ENCODE peak calls at places on chromosome 10, in five cellular contexts. One of them, this sample, is unnamed.

GRCh38 chr10:21293518-21294356 is 231.7 kb downstream of the SKIDA1 start:
- DNase-seq in fibroblast of lung: peak; percentile 51
- DNase-seq in A549: peak; percentile 65
- DNase-seq in SK-N-SH: no peak
- DNase-seq in mammary epithelial cell: no peak
- DNase-seq in this sample: no peak

GRCh38 chr10:90742189-90742588 is 115.7 kb downstream of the HTR7 start:
- DNase-seq in fibroblast of lung: peak; percentile 71
- DNase-seq in A549: no peak
- DNase-seq in SK-N-SH: no peak
- DNase-seq in mammary epithelial cell: peak; percentile 43
- DNase-seq in this sample: no peak

GRCh38 chr10:69086131-69086530 is 1.8 kb upstream of the SRGN start:
- DNase-seq in fibroblast of lung: no peak
- DNase-seq in A549: no peak
- DNase-seq in SK-N-SH: no peak
- DNase-seq in mammary epithelial cell: no peak
- DNase-seq in this sample: no peak

GRCh38 chr10:69738071-69738470 is 63.6 kb upstream of the COL13A1 start:
- DNase-seq in fibroblast of lung: no peak
- DNase-seq in A549: no peak
- DNase-seq in SK-N-SH: no peak
- DNase-seq in mammary epithelial cell: no peak
- DNase-seq in this sample: no peak

GRCh38 chr10:76012928-76013327 is 581.5 kb downstream of the LRMDA start:
- DNase-seq in fibroblast of lung: no peak
- DNase-seq in A549: no peak
- DNase-seq in SK-N-SH: no peak
- DNase-seq in mammary epithelial cell: no peak
- DNase-seq in this sample: no peak

GRCh38 chr10:7311256-7312178 is 99.3 kb downstream of the SFMBT2 start:
- DNase-seq in fibroblast of lung: peak; percentile 86
- DNase-seq in A549: peak; percentile 94
- DNase-seq in SK-N-SH: no peak
- DNase-seq in mammary epithelial cell: no peak
- DNase-seq in this sample: no peak

GRCh38 chr10:97185326-97186058 is at the start of gene SLIT1:
- DNase-seq in fibroblast of lung: no peak
- DNase-seq in A549: peak; percentile 15
- DNase-seq in SK-N-SH: peak; percentile 79
- DNase-seq in mammary epithelial cell: no peak
- DNase-seq in this sample: no peak

GRCh38 chr10:119653209-119653608 is 2.0 kb downstream of the BAG3 start:
- DNase-seq in fibroblast of lung: no peak
- DNase-seq in A549: no peak
- DNase-seq in SK-N-SH: no peak
- DNase-seq in mammary epithelial cell: no peak
- DNase-seq in this sample: no peak

GRCh38 chr10:126104767-126105166 is 208.4 kb downstream of the FANK1 start:
- DNase-seq in fibroblast of lung: no peak
- DNase-seq in A549: no peak
- DNase-seq in SK-N-SH: no peak
- DNase-seq in mammary epithelial cell: no peak
- DNase-seq in this sample: no peak

GRCh38 chr10:8055420-8056349 is 1.2 kb downstream of the GATA3 start:
- DNase-seq in fibroblast of lung: no peak
- DNase-seq in A549: no peak
- DNase-seq in SK-N-SH: no peak
- DNase-seq in mammary epithelial cell: peak; percentile 35
- DNase-seq in this sample: no peak

GRCh38 chr10:128337860-128338378 is 211.7 kb upstream of the MKI67 start:
- DNase-seq in fibroblast of lung: no peak
- DNase-seq in A549: no peak
- DNase-seq in SK-N-SH: no peak
- DNase-seq in mammary epithelial cell: no peak
- DNase-seq in this sample: no peak

GRCh38 chr10:3714526-3714925 is 70.5 kb downstream of the KLF6 start:
- DNase-seq in fibroblast of lung: no peak
- DNase-seq in A549: no peak
- DNase-seq in SK-N-SH: no peak
- DNase-seq in mammary epithelial cell: peak; percentile 31
- DNase-seq in this sample: no peak

GRCh38 chr10:14750900-14751575 is 23.7 kb downstream of the FAM107B start:
- DNase-seq in fibroblast of lung: no peak
- DNase-seq in A549: no peak
- DNase-seq in SK-N-SH: peak; percentile 52
- DNase-seq in mammary epithelial cell: no peak
- DNase-seq in this sample: no peak

GRCh38 chr10:14748471-14748870 is 26.2 kb downstream of the FAM107B start:
- DNase-seq in fibroblast of lung: no peak
- DNase-seq in A549: peak; percentile 22
- DNase-seq in SK-N-SH: no peak
- DNase-seq in mammary epithelial cell: no peak
- DNase-seq in this sample: peak; percentile 92

GRCh38 chr10:14751576-14752330 is 22.9 kb downstream of the FAM107B start:
- DNase-seq in fibroblast of lung: no peak
- DNase-seq in A549: no peak
- DNase-seq in SK-N-SH: no peak
- DNase-seq in mammary epithelial cell: no peak
- DNase-seq in this sample: no peak

GRCh38 chr10:14749051-14749809 is 25.5 kb downstream of the FAM107B start:
- DNase-seq in fibroblast of lung: no peak
- DNase-seq in A549: peak; percentile 27
- DNase-seq in SK-N-SH: no peak
- DNase-seq in mammary epithelial cell: no peak
- DNase-seq in this sample: no peak
- H3K4me2 ChIP-seq in fibroblast of lung: no peak overlapping the region
- H3K4me2 ChIP-seq in A549: peak overlapping the region; percentile 16
- H3K4me2 ChIP-seq in SK-N-SH: no peak overlapping the region
- H3K4me2 ChIP-seq in mammary epithelial cell: no peak overlapping the region
- H3K4me2 ChIP-seq in this sample: peak overlapping the region; percentile 51

GRCh38 chr10:122492006-122492405 is 30.7 kb downstream of the HTRA1 start:
- DNase-seq in fibroblast of lung: peak; percentile 35
- DNase-seq in A549: no peak
- DNase-seq in SK-N-SH: no peak
- DNase-seq in mammary epithelial cell: no peak
- DNase-seq in this sample: no peak

GRCh38 chr10:122494173-122494820 is 32.9 kb downstream of the HTRA1 start:
- DNase-seq in fibroblast of lung: no peak
- DNase-seq in A549: no peak
- DNase-seq in SK-N-SH: no peak
- DNase-seq in mammary epithelial cell: peak; percentile 67
- DNase-seq in this sample: no peak

GRCh38 chr10:122494833-122495232 is 33.5 kb downstream of the HTRA1 start:
- DNase-seq in fibroblast of lung: peak; percentile 91
- DNase-seq in A549: peak; percentile 16
- DNase-seq in SK-N-SH: no peak
- DNase-seq in mammary epithelial cell: peak; percentile 87
- DNase-seq in this sample: peak; percentile 57

GRCh38 chr10:122493761-122494160 is 32.4 kb downstream of the HTRA1 start:
- DNase-seq in fibroblast of lung: no peak
- DNase-seq in A549: no peak
- DNase-seq in SK-N-SH: no peak
- DNase-seq in mammary epithelial cell: no peak
- DNase-seq in this sample: no peak

GRCh38 chr10:122492955-122493597 is 31.7 kb downstream of the HTRA1 start:
- DNase-seq in fibroblast of lung: peak; percentile 56
- DNase-seq in A549: no peak
- DNase-seq in SK-N-SH: no peak
- DNase-seq in mammary epithelial cell: no peak
- DNase-seq in this sample: no peak
- H3K4me2 ChIP-seq in fibroblast of lung: peak overlapping the region; percentile 11
- H3K4me2 ChIP-seq in A549: no peak overlapping the region
- H3K4me2 ChIP-seq in SK-N-SH: no peak overlapping the region
- H3K4me2 ChIP-seq in mammary epithelial cell: peak overlapping the region; percentile 68
- H3K4me2 ChIP-seq in this sample: no peak overlapping the region

GRCh38 chr10:118034755-118035154 is 12.0 kb downstream of the RAB11FIP2 start:
- DNase-seq in fibroblast of lung: peak; percentile 25
- DNase-seq in A549: no peak
- DNase-seq in SK-N-SH: no peak
- DNase-seq in mammary epithelial cell: no peak
- DNase-seq in this sample: no peak

GRCh38 chr10:118028619-118029018 is 18.1 kb downstream of the RAB11FIP2 start:
- DNase-seq in fibroblast of lung: no peak
- DNase-seq in A549: no peak
- DNase-seq in SK-N-SH: no peak
- DNase-seq in mammary epithelial cell: no peak
- DNase-seq in this sample: no peak

GRCh38 chr10:118032564-118032963 is 14.2 kb downstream of the RAB11FIP2 start:
- DNase-seq in fibroblast of lung: peak; percentile 79
- DNase-seq in A549: no peak
- DNase-seq in SK-N-SH: no peak
- DNase-seq in mammary epithelial cell: no peak
- DNase-seq in this sample: no peak

GRCh38 chr10:118033905-118034304 is 12.8 kb downstream of the RAB11FIP2 start:
- DNase-seq in fibroblast of lung: no peak
- DNase-seq in A549: no peak
- DNase-seq in SK-N-SH: peak; percentile 25
- DNase-seq in mammary epithelial cell: no peak
- DNase-seq in this sample: no peak

DNA sequence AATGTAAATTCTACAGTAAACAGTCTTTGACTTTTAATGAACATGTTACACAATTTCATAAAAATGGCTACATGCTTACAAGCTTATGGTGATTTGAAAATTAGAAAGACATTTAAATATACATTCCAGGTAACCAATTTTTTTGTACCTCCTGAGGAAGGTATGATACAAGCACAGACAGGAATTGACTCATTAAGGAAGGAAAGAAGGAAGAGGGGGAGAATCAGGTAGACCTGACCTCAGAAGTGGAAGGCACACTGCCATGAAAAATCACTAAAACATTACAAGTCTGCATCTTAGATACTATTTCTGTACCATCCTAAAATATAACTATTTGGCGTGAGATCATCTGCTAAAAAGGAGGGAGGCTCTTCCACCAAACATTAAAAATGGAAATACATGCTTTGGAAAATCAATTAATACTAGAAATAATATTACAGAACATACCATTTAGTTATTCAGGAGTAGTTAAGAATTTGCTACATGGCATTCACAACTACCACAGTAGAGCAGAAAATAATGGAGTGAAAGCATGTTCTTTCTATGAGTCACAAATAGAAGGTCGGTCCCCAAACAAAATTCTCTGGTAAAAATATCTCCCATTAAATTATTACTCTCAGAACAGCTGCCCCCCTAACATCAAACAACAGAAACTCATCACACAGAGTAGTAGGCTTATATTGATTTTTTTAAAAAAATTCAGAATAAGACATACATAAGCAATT is 15.2 kb downstream of the RAB11FIP2 start:
- DNase-seq in fibroblast of lung: peak; percentile 36
- DNase-seq in A549: no peak
- DNase-seq in SK-N-SH: no peak
- DNase-seq in mammary epithelial cell: peak; percentile 29
- DNase-seq in this sample: no peak
- H3K4me2 ChIP-seq in fibroblast of lung: no peak overlapping the region
- H3K4me2 ChIP-seq in A549: no peak overlapping the region
- H3K4me2 ChIP-seq in SK-N-SH: no peak overlapping the region
- H3K4me2 ChIP-seq in mammary epithelial cell: no peak overlapping the region
- H3K4me2 ChIP-seq in this sample: no peak overlapping the region

GRCh38 chr10:92157374-92157773 is 133.5 kb downstream of the CPEB3 start:
- DNase-seq in fibroblast of lung: no peak
- DNase-seq in A549: no peak
- DNase-seq in SK-N-SH: no peak
- DNase-seq in mammary epithelial cell: no peak
- DNase-seq in this sample: no peak
- H3K4me2 ChIP-seq in fibroblast of lung: no peak overlapping the region
- H3K4me2 ChIP-seq in A549: no peak overlapping the region
- H3K4me2 ChIP-seq in SK-N-SH: no peak overlapping the region
- H3K4me2 ChIP-seq in mammary epithelial cell: no peak overlapping the region
- H3K4me2 ChIP-seq in this sample: no peak overlapping the region

DNA sequence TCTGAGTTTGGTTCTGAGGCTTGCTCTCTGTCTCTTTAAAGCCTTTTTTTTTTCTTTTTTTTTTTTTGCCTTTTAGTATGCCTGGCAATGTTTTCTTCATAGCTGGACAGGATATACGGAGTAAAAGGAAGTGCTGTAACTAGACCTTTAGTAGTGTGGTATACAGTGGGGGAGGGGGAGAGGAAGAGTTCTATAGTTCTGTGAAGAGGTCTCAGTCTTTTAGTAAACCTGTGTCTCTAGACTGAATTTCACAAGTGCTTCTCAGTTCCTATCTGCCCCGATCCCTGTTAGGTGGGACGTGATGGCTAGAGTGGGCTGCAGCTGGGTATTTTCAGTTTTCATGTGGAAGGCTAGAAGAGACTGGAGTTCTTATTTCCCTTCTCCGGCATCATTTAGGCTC is 3.1 kb upstream of the ABCC2 start:
- DNase-seq in fibroblast of lung: peak; percentile 76
- DNase-seq in A549: peak; percentile 82
- DNase-seq in SK-N-SH: no peak
- DNase-seq in mammary epithelial cell: peak; percentile 51
- DNase-seq in this sample: peak; percentile 67
- H3K4me2 ChIP-seq in fibroblast of lung: peak overlapping the region; percentile 96
- H3K4me2 ChIP-seq in A549: peak overlapping the region; percentile 99
- H3K4me2 ChIP-seq in SK-N-SH: peak overlapping the region; percentile 89
- H3K4me2 ChIP-seq in mammary epithelial cell: peak overlapping the region; percentile 85
- H3K4me2 ChIP-seq in this sample: peak overlapping the region; percentile 98

DNA sequence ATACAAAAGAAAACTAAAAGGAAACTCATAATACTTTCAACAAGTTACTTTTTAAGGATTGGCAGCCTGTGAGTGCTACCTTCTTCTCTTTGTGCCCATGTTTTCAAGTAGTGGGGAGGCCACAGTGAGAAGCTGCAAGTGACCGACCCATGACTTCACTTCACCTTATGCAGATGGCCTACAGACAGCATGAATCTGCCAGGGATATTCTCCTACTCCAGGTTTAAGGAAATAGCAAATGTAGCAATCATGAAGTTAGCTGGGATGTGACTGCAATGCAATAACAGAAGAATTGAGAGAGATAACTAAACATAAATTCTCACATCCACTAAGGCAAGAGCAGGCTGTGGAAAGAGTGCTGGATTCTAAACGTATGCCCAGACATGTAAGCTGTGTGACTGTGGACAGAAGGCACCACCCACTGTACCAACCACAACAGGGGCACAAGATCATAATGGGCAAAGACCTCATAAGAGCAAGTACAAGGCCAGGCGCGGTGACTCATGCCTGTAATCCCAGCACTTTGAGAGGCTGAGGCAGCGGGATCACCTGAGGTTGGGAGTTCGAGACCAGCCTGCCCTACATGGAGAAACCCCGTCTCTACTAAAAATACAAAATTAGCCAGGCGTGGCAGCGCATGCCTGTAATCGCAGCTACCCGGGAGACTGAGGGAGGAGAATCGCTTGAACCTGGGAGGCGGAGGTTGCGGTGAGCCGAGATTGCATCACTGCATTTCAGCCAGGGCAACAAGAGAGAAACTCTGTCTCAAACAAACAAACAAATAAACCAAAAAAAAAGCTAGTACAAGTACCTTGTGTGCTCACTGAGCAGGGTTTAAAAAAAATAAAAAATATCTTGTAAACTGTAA is 10.9 kb upstream of the SPOCK2 start:
- DNase-seq in fibroblast of lung: no peak
- DNase-seq in A549: no peak
- DNase-seq in SK-N-SH: no peak
- DNase-seq in mammary epithelial cell: peak; percentile 59
- DNase-seq in this sample: no peak
- H3K4me2 ChIP-seq in fibroblast of lung: no peak overlapping the region
- H3K4me2 ChIP-seq in A549: peak overlapping the region; percentile 63
- H3K4me2 ChIP-seq in SK-N-SH: no peak overlapping the region
- H3K4me2 ChIP-seq in mammary epithelial cell: peak overlapping the region; percentile 2
- H3K4me2 ChIP-seq in this sample: peak overlapping the region; percentile 46

GRCh38 chr10:78802406-78802805 is 266.4 kb upstream of the ZMIZ1 start:
- DNase-seq in fibroblast of lung: no peak
- DNase-seq in A549: no peak
- DNase-seq in SK-N-SH: no peak
- DNase-seq in mammary epithelial cell: no peak
- DNase-seq in this sample: no peak
- H3K4me2 ChIP-seq in fibroblast of lung: peak overlapping the region; percentile 42
- H3K4me2 ChIP-seq in A549: no peak overlapping the region
- H3K4me2 ChIP-seq in SK-N-SH: peak overlapping the region; percentile 55
- H3K4me2 ChIP-seq in mammary epithelial cell: no peak overlapping the region
- H3K4me2 ChIP-seq in this sample: peak overlapping the region; percentile 52

GRCh38 chr10:123792579-123792978 is 99.0 kb downstream of the CPXM2 start:
- DNase-seq in fibroblast of lung: no peak
- DNase-seq in A549: no peak
- DNase-seq in SK-N-SH: no peak
- DNase-seq in mammary epithelial cell: no peak
- DNase-seq in this sample: no peak
- H3K4me2 ChIP-seq in fibroblast of lung: no peak overlapping the region
- H3K4me2 ChIP-seq in A549: no peak overlapping the region
- H3K4me2 ChIP-seq in SK-N-SH: no peak overlapping the region
- H3K4me2 ChIP-seq in mammary epithelial cell: no peak overlapping the region
- H3K4me2 ChIP-seq in this sample: no peak overlapping the region